ENCODE peak calls at places on chromosomes 11 and 22, in five cellular contexts. S is Calu3; G is stimulated activated CD4-positive, alpha-beta T cell treated with anti-CD3 and anti-CD28 coated beads, Interleukin-15, amount 100 ng/mL, for 24 hours; H is iris pigment epithelial cell; J is amniotic stem cell. L is an unnamed sample.

GRCh38 chr11:121630041-121630440 is 177.3 kb upstream of the SORL1-AS1 start:
- DNase-seq in J (peak; percentile 77), H (peak; percentile 93), G (no peak), S (no peak), L (peak; percentile 52)

GRCh38 chr11:13276852-13277718 is 505 bp upstream of the BMAL1 start:
- DNase-seq in J (peak; percentile 94), H (peak; percentile 99), S (peak; percentile 98), G (peak; percentile 97), L (peak; percentile 90)

GRCh38 chr22:50283821-50284220 is 13.6 kb upstream of the MAPK11 start:
- DNase-seq in G (no peak), H (no peak), J (no peak), S (no peak), L (no peak)

GRCh38 chr11:10390375-10390774 is 64.7 kb upstream of the AMPD3 start:
- DNase-seq in G (no peak), H (peak; percentile 60), J (no peak), S (no peak), L (no peak)

GRCh38 chr22:29342577-29343312 is 27.2 kb upstream of the RASL10A start:
- DNase-seq in G (no peak), J (no peak), H (no peak), S (no peak), L (no peak)

GRCh38 chr22:32337015-32337414 is 20.7 kb upstream of the RFPL3 start:
- DNase-seq in J (no peak), H (no peak), S (no peak), G (no peak), L (no peak)

GRCh38 chr22:22709719-22710445 is 65.5 kb downstream of the GGTLC2 start:
- DNase-seq in H (peak; percentile 10), S (no peak), J (no peak), G (peak; percentile 12), L (no peak)

GRCh38 chr11:8613036-8613435 is 19.0 kb upstream of the STK33 start:
- DNase-seq in J (no peak), G (no peak), S (no peak), H (peak; percentile 15), L (no peak)

L was measured in renal cortical epithelial cell.